ENCODE peak calls at places on chromosomes 1 and 21, in seven cellular contexts. One of them, this sample, is unnamed.

GRCh38 chr1:24186993-24187790 is at the start of gene IFNLR1:
- DNase-seq in foreskin fibroblast: peak
- DNase-seq in GM20000: peak
- DNase-seq in GM12864: no peak
- DNase-seq in thyroid gland: peak
- DNase-seq in SK-N-SH: peak
- DNase-seq in nephron progenitor cell: peak
- DNase-seq in this sample: peak

GRCh38 chr1:159429074-159429861 is 2.7 kb upstream of the OR10J4 start:
- DNase-seq in foreskin fibroblast: no peak
- DNase-seq in GM20000: no peak
- DNase-seq in GM12864: no peak
- DNase-seq in thyroid gland: no peak
- DNase-seq in SK-N-SH: no peak
- DNase-seq in nephron progenitor cell: no peak
- DNase-seq in this sample: no peak

GRCh38 chr1:248834343-248834940 is 3.6 kb upstream of the ZNF672 start:
- DNase-seq in foreskin fibroblast: no peak
- DNase-seq in GM20000: no peak
- DNase-seq in GM12864: no peak
- DNase-seq in thyroid gland: no peak
- DNase-seq in SK-N-SH: no peak
- DNase-seq in nephron progenitor cell: no peak
- DNase-seq in this sample: no peak

GRCh38 chr1:226668173-226668560 is 70.9 kb downstream of the ITPKB start:
- DNase-seq in foreskin fibroblast: no peak
- DNase-seq in GM20000: no peak
- DNase-seq in GM12864: no peak
- DNase-seq in thyroid gland: no peak
- DNase-seq in SK-N-SH: no peak
- DNase-seq in nephron progenitor cell: no peak
- DNase-seq in this sample: no peak

GRCh38 chr1:152112885-152113432 is 2.3 kb downstream of the TCHH start:
- DNase-seq in foreskin fibroblast: no peak
- DNase-seq in GM20000: no peak
- DNase-seq in GM12864: no peak
- DNase-seq in thyroid gland: no peak
- DNase-seq in SK-N-SH: no peak
- DNase-seq in nephron progenitor cell: no peak
- DNase-seq in this sample: no peak

GRCh38 chr1:156608981-156609380 is 7.7 kb upstream of the GPATCH4 start:
- DNase-seq in foreskin fibroblast: peak
- DNase-seq in GM20000: peak
- DNase-seq in GM12864: no peak
- DNase-seq in thyroid gland: no peak
- DNase-seq in SK-N-SH: peak
- DNase-seq in nephron progenitor cell: peak
- DNase-seq in this sample: peak

GRCh38 chr1:17915511-17916205 is 160.5 kb downstream of the ACTL8 start:
- DNase-seq in foreskin fibroblast: no peak
- DNase-seq in GM20000: no peak
- DNase-seq in GM12864: no peak
- DNase-seq in thyroid gland: peak
- DNase-seq in SK-N-SH: no peak
- DNase-seq in nephron progenitor cell: no peak
- DNase-seq in this sample: no peak

GRCh38 chr1:56029329-56030003 is 549.9 kb downstream of the PLPP3 start:
- DNase-seq in foreskin fibroblast: peak
- DNase-seq in GM20000: no peak
- DNase-seq in GM12864: no peak
- DNase-seq in thyroid gland: no peak
- DNase-seq in SK-N-SH: no peak
- DNase-seq in nephron progenitor cell: no peak
- DNase-seq in this sample: no peak

GRCh38 chr1:20753589-20753988 is 21.1 kb upstream of the SH2D5 start:
- DNase-seq in foreskin fibroblast: peak
- DNase-seq in GM20000: no peak
- DNase-seq in GM12864: no peak
- DNase-seq in thyroid gland: no peak
- DNase-seq in SK-N-SH: no peak
- DNase-seq in nephron progenitor cell: no peak
- DNase-seq in this sample: no peak

GRCh38 chr1:220521755-220522154 is 6.2 kb upstream of the MARK1 start:
- DNase-seq in foreskin fibroblast: no peak
- DNase-seq in GM20000: no peak
- DNase-seq in GM12864: no peak
- DNase-seq in thyroid gland: no peak
- DNase-seq in SK-N-SH: no peak
- DNase-seq in nephron progenitor cell: no peak
- DNase-seq in this sample: no peak

GRCh38 chr1:222928212-222928611 is 113.4 kb downstream of the DISP1 start:
- DNase-seq in foreskin fibroblast: peak
- DNase-seq in GM20000: no peak
- DNase-seq in GM12864: no peak
- DNase-seq in thyroid gland: peak
- DNase-seq in SK-N-SH: peak
- DNase-seq in nephron progenitor cell: peak
- DNase-seq in this sample: peak

GRCh38 chr1:82377201-82377884 is 576.6 kb downstream of the ADGRL2 start:
- DNase-seq in foreskin fibroblast: peak
- DNase-seq in GM20000: no peak
- DNase-seq in GM12864: no peak
- DNase-seq in thyroid gland: no peak
- DNase-seq in SK-N-SH: no peak
- DNase-seq in nephron progenitor cell: no peak
- DNase-seq in this sample: no peak

GRCh38 chr1:184716158-184716557 is 38.5 kb downstream of the EDEM3 start:
- DNase-seq in foreskin fibroblast: no peak
- DNase-seq in GM20000: no peak
- DNase-seq in GM12864: no peak
- DNase-seq in thyroid gland: no peak
- DNase-seq in SK-N-SH: no peak
- DNase-seq in nephron progenitor cell: no peak
- DNase-seq in this sample: no peak

GRCh38 chr1:23627065-23627464 is 64.5 kb upstream of the RPL11 start:
- DNase-seq in foreskin fibroblast: no peak
- DNase-seq in GM20000: no peak
- DNase-seq in GM12864: no peak
- DNase-seq in thyroid gland: peak
- DNase-seq in SK-N-SH: no peak
- DNase-seq in nephron progenitor cell: no peak
- DNase-seq in this sample: no peak

GRCh38 chr1:109788695-109789521 is 25.2 kb upstream of the EPS8L3 start:
- DNase-seq in foreskin fibroblast: no peak
- DNase-seq in GM20000: peak
- DNase-seq in GM12864: no peak
- DNase-seq in thyroid gland: no peak
- DNase-seq in SK-N-SH: peak
- DNase-seq in nephron progenitor cell: no peak
- DNase-seq in this sample: peak

GRCh38 chr1:212699104-212699838 is 369 bp downstream of the BATF3 start:
- DNase-seq in foreskin fibroblast: peak
- DNase-seq in GM20000: peak
- DNase-seq in GM12864: no peak
- DNase-seq in thyroid gland: peak
- DNase-seq in SK-N-SH: peak
- DNase-seq in nephron progenitor cell: peak
- DNase-seq in this sample: peak

GRCh38 chr1:218339267-218339831 is 5.8 kb upstream of the TGFB2 start:
- DNase-seq in foreskin fibroblast: peak
- DNase-seq in GM20000: no peak
- DNase-seq in GM12864: no peak
- DNase-seq in thyroid gland: no peak
- DNase-seq in SK-N-SH: no peak
- DNase-seq in nephron progenitor cell: no peak
- DNase-seq in this sample: no peak

GRCh38 chr21:25944082-25944481 is 209.3 kb downstream of the GABPA start:
- DNase-seq in foreskin fibroblast: no peak
- DNase-seq in GM20000: no peak
- DNase-seq in GM12864: no peak
- DNase-seq in thyroid gland: no peak
- DNase-seq in SK-N-SH: no peak
- DNase-seq in nephron progenitor cell: no peak
- DNase-seq in this sample: no peak

GRCh38 chr1:2382621-2383361 is 8.6 kb downstream of the MORN1 start:
- DNase-seq in foreskin fibroblast: peak
- DNase-seq in GM20000: peak
- DNase-seq in GM12864: no peak
- DNase-seq in thyroid gland: peak
- DNase-seq in SK-N-SH: peak
- DNase-seq in nephron progenitor cell: peak
- DNase-seq in this sample: peak

GRCh38 chr1:46021046-46021822 is 111.2 kb downstream of the PIK3R3 start:
- DNase-seq in foreskin fibroblast: peak
- DNase-seq in GM20000: no peak
- DNase-seq in GM12864: no peak
- DNase-seq in thyroid gland: no peak
- DNase-seq in SK-N-SH: no peak
- DNase-seq in nephron progenitor cell: no peak
- DNase-seq in this sample: no peak

GRCh38 chr1:246577082-246577719 is 10.9 kb downstream of the CNST start:
- DNase-seq in foreskin fibroblast: no peak
- DNase-seq in GM20000: no peak
- DNase-seq in GM12864: no peak
- DNase-seq in thyroid gland: no peak
- DNase-seq in SK-N-SH: no peak
- DNase-seq in nephron progenitor cell: no peak
- DNase-seq in this sample: no peak

GRCh38 chr1:215793210-215793609 is 226.1 kb downstream of the KCTD3 start:
- DNase-seq in foreskin fibroblast: peak
- DNase-seq in GM20000: peak
- DNase-seq in GM12864: no peak
- DNase-seq in thyroid gland: no peak
- DNase-seq in SK-N-SH: no peak
- DNase-seq in nephron progenitor cell: no peak
- DNase-seq in this sample: no peak
- TF ChIP-seq CTCF in foreskin fibroblast: peak
- TF ChIP-seq CTCF in GM20000: no peak
- TF ChIP-seq CTCF in GM12864: peak
- TF ChIP-seq CTCF in thyroid gland: no peak
- TF ChIP-seq CTCF in SK-N-SH: peak
- TF ChIP-seq CTCF in nephron progenitor cell: peak
- TF ChIP-seq CTCF in this sample: peak

GRCh38 chr1:118143828-118144227 is 41.2 kb downstream of the SPAG17 start:
- DNase-seq in foreskin fibroblast: no peak
- DNase-seq in GM20000: no peak
- DNase-seq in GM12864: no peak
- DNase-seq in thyroid gland: peak
- DNase-seq in SK-N-SH: no peak
- DNase-seq in nephron progenitor cell: no peak
- DNase-seq in this sample: no peak

GRCh38 chr1:118142546-118142945 is 42.5 kb downstream of the SPAG17 start:
- DNase-seq in foreskin fibroblast: no peak
- DNase-seq in GM20000: no peak
- DNase-seq in GM12864: no peak
- DNase-seq in thyroid gland: no peak
- DNase-seq in SK-N-SH: no peak
- DNase-seq in nephron progenitor cell: no peak
- DNase-seq in this sample: no peak

GRCh38 chr1:118145736-118146135 is 39.3 kb downstream of the SPAG17 start:
- DNase-seq in foreskin fibroblast: no peak
- DNase-seq in GM20000: no peak
- DNase-seq in GM12864: no peak
- DNase-seq in thyroid gland: no peak
- DNase-seq in SK-N-SH: no peak
- DNase-seq in nephron progenitor cell: no peak
- DNase-seq in this sample: no peak

GRCh38 chr1:118143136-118143535 is 41.9 kb downstream of the SPAG17 start:
- DNase-seq in foreskin fibroblast: no peak
- DNase-seq in GM20000: no peak
- DNase-seq in GM12864: no peak
- DNase-seq in thyroid gland: no peak
- DNase-seq in SK-N-SH: no peak
- DNase-seq in nephron progenitor cell: no peak
- DNase-seq in this sample: no peak

DNA sequence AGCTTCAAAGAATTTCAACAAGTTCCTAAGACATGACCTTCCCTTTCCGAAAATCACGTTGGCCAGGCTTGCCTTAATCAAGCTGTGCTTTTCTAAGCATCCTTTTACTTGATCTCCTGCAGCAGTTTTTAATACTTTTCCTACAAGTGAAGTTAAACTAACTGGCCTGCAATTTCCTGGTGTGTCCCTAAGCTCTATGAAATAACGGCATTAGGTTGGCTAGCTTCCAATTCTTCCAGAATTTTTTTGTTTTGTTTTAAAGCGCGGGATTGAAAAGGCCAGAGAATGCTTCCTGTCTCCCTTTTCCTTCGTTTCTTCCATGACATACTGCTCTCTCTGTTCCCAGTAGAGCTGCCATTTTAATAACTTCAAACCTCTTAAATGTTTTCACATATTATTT is 40.3 kb downstream of the SPAG17 start:
- DNase-seq in foreskin fibroblast: peak
- DNase-seq in GM20000: no peak
- DNase-seq in GM12864: no peak
- DNase-seq in thyroid gland: no peak
- DNase-seq in SK-N-SH: no peak
- DNase-seq in nephron progenitor cell: no peak
- DNase-seq in this sample: no peak
- TF ChIP-seq CTCF in foreskin fibroblast: no peak
- TF ChIP-seq CTCF in GM20000: no peak
- TF ChIP-seq CTCF in GM12864: no peak
- TF ChIP-seq CTCF in thyroid gland: no peak
- TF ChIP-seq CTCF in SK-N-SH: no peak
- TF ChIP-seq CTCF in nephron progenitor cell: no peak
- TF ChIP-seq CTCF in this sample: no peak

DNA sequence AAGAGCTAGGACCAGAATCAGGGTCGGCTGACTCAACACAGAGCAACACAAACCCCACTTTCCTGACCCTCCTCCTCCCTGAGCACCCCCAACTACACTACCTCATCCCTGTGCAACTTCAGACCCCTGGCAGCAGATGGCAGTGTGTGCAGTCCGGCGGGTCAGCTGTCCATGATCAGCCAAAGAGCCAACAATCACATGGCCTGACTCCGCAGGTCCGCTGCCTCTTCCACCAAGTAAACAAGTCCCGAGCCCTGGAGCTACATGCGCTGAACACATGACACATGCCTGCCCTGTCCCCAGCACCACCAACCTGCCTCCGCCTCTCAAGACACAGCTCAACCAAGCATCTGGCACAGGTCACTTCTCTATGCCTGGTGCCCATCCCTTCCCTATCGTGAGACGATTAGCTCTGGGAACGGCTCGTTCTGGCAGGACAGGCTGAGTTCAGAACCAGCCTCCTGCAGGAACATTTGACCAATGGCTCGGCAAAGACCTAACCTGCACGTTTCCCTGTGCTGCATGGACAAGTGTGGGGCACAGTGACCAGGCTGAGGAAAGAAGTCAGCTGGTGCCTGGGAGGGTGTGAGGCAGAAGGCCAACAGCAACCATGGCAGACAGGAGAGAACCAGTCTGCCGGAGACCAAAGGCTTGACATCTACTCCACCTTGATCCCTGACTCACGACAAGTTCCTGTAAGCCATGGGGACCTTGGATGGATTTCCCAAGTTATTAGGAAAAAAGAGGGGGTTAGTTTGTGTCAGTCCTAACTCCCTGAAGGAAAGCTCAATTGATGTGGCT is 60.3 kb downstream of the CD46 start:
- DNase-seq in foreskin fibroblast: peak
- DNase-seq in GM20000: no peak
- DNase-seq in GM12864: no peak
- DNase-seq in thyroid gland: peak
- DNase-seq in SK-N-SH: peak
- DNase-seq in nephron progenitor cell: peak
- DNase-seq in this sample: peak
- TF ChIP-seq CTCF in foreskin fibroblast: peak
- TF ChIP-seq CTCF in GM20000: peak
- TF ChIP-seq CTCF in GM12864: peak
- TF ChIP-seq CTCF in thyroid gland: no peak
- TF ChIP-seq CTCF in SK-N-SH: peak
- TF ChIP-seq CTCF in nephron progenitor cell: peak
- TF ChIP-seq CTCF in this sample: peak

GRCh38 chr1:84653130-84653680 is 37.1 kb downstream of the SSX2IP start:
- DNase-seq in foreskin fibroblast: peak
- DNase-seq in GM20000: no peak
- DNase-seq in GM12864: no peak
- DNase-seq in thyroid gland: no peak
- DNase-seq in SK-N-SH: peak
- DNase-seq in nephron progenitor cell: no peak
- DNase-seq in this sample: no peak
- TF ChIP-seq CTCF in foreskin fibroblast: no peak
- TF ChIP-seq CTCF in GM20000: no peak
- TF ChIP-seq CTCF in GM12864: no peak
- TF ChIP-seq CTCF in thyroid gland: no peak
- TF ChIP-seq CTCF in SK-N-SH: peak
- TF ChIP-seq CTCF in nephron progenitor cell: no peak
- TF ChIP-seq CTCF in this sample: no peak

This sample was measured in endothelial cell.